ENCODE peak calls at places on chromosomes 13 and 19, in eight cellular contexts. Q is AG04450; I is stimulated activated CD8-positive, alpha-beta memory T cell treated with anti-CD3 and anti-CD28 coated beads, Interleukin-12 subunit alpha, Interleukin-12 subunit beta, amount 100 ng/mL, for 4 hours; T is lower lobe of right lung; U is thyroid gland; P is germinal center; X is brain microvascular endothelial cell; F is anterior cingulate cortex. S is an unnamed sample.

GRCh38 chr13:24802074-24802473 is 38.1 kb downstream of the RNF17 start:
- DNase-seq in T (no peak), X (no peak), Q (no peak), P (no peak), F (no peak), U (no peak), I (no peak), S (no peak)

GRCh38 chr19:43782311-43782660 is 1.5 kb upstream of the KCNN4 start:
- DNase-seq in X (no peak), F (no peak), U (no peak), Q (no peak), I (no peak), T (no peak), P (no peak), S (no peak)

GRCh38 chr13:26653310-26653709 is 95.8 kb downstream of the WASF3 start:
- DNase-seq in T (no peak), P (no peak), X (peak; percentile 13), F (no peak), U (no peak), Q (no peak), I (no peak), S (no peak)

GRCh38 chr13:106497079-106497478 is 38.4 kb downstream of the EFNB2 start:
- DNase-seq in T (no peak), P (no peak), Q (no peak), U (no peak), I (no peak), X (no peak), F (no peak), S (no peak)

GRCh38 chr19:6457958-6458694 is 1.5 kb downstream of the SLC25A23 start:
- DNase-seq in Q (no peak), X (no peak), P (peak; percentile 30), F (no peak), I (no peak), T (no peak), U (no peak), S (no peak)

GRCh38 chr19:45079911-45080469 is 930 bp downstream of the GEMIN7 start:
- DNase-seq in Q (no peak), X (no peak), T (no peak), U (no peak), I (no peak), P (no peak), F (no peak), S (no peak)

GRCh38 chr13:42007844-42008243 is 40.6 kb upstream of the DGKH start:
- DNase-seq in U (no peak), F (no peak), T (no peak), I (no peak), X (peak; percentile 14), Q (peak; percentile 20), P (no peak), S (no peak)

GRCh38 chr13:109652536-109652935 is 133.8 kb downstream of the IRS2 start:
- DNase-seq in I (no peak), P (no peak), F (no peak), Q (no peak), T (no peak), U (no peak), X (peak; percentile 11), S (no peak)

GRCh38 chr19:30208661-30209060 is 163.5 kb upstream of the ZNF536 start:
- DNase-seq in X (no peak), U (no peak), T (no peak), F (no peak), P (no peak), I (no peak), Q (no peak), S (no peak)

GRCh38 chr13:50589139-50589538 is 254.4 kb downstream of the DLEU7 start:
- DNase-seq in Q (peak; percentile 65), P (no peak), U (peak; percentile 23), T (no peak), X (peak; percentile 94), I (no peak), F (no peak), S (no peak)

GRCh38 chr19:13260883-13261653 is 110.9 kb downstream of the IER2 start:
- DNase-seq in U (no peak), X (peak; percentile 89), F (no peak), Q (peak; percentile 54), T (no peak), I (no peak), P (no peak), S (no peak)

GRCh38 chr13:99689955-99690354 is 188.7 kb downstream of the TM9SF2 start:
- DNase-seq in P (no peak), X (no peak), F (no peak), I (no peak), Q (no peak), U (peak; percentile 61), T (no peak), S (no peak)

GRCh38 chr19:7987084-7987768 is 18.2 kb downstream of the ELAVL1 start:
- DNase-seq in I (no peak), F (no peak), Q (no peak), P (no peak), T (no peak), U (no peak), X (no peak), S (no peak)

GRCh38 chr19:7783991-7784421 is 21.0 kb downstream of the CLEC4M start:
- DNase-seq in T (no peak), I (no peak), F (no peak), P (no peak), X (peak; percentile 7), U (no peak), Q (peak; percentile 8), S (no peak)

GRCh38 chr19:11092181-11092538 is 2.9 kb downstream of the LDLR start:
- DNase-seq in Q (no peak), X (peak; percentile 67), P (no peak), U (no peak), T (no peak), I (no peak), F (no peak), S (no peak)

GRCh38 chr13:111513766-111514611 is 193.5 kb downstream of the TEX29 start:
- DNase-seq in T (no peak), Q (no peak), X (no peak), U (no peak), I (no peak), P (no peak), F (no peak), S (no peak)

GRCh38 chr19:39916851-39917396 is 17.5 kb downstream of the FCGBP start:
- DNase-seq in X (no peak), U (no peak), I (no peak), Q (no peak), T (no peak), P (no peak), F (no peak), S (no peak)

GRCh38 chr13:102940143-102940542 is 94.3 kb downstream of the ERCC5 start:
- DNase-seq in T (no peak), Q (no peak), I (no peak), F (no peak), P (no peak), U (no peak), X (no peak), S (no peak)

GRCh38 chr13:26929971-26930730 is 169.6 kb upstream of the GPR12 start:
- DNase-seq in Q (peak; percentile 18), U (peak; percentile 47), P (peak; percentile 80), T (peak; percentile 69), X (peak; percentile 55), I (peak; percentile 43), F (peak; percentile 73), S (peak; percentile 41)

GRCh38 chr13:113349050-113349449 is 14.9 kb downstream of the GRTP1 start:
- DNase-seq in Q (no peak), P (no peak), T (peak; percentile 6), F (no peak), I (no peak), U (no peak), X (no peak), S (no peak)

GRCh38 chr19:16628183-16628983 is at the start of gene MED26:
- DNase-seq in I (peak; percentile 95), Q (peak; percentile 84), U (peak; percentile 93), P (peak; percentile 98), F (peak; percentile 89), X (peak; percentile 83), T (peak; percentile 96), S (peak; percentile 94)

GRCh38 chr13:43110658-43111057 is 87.3 kb downstream of the DNAJC15 start:
- DNase-seq in Q (no peak), T (no peak), X (no peak), F (no peak), P (no peak), U (no peak), I (no peak), S (no peak)

GRCh38 chr13:30892966-30893365 is 13.1 kb upstream of the MEDAG start:
- DNase-seq in X (peak; percentile 83), Q (no peak), F (no peak), I (no peak), U (peak; percentile 14), T (no peak), P (peak; percentile 14), S (no peak)

GRCh38 chr13:28559636-28560259 is 64.8 kb upstream of the FLT1 start:
- DNase-seq in F (no peak), X (no peak), I (no peak), U (no peak), T (no peak), P (no peak), Q (no peak), S (no peak)

GRCh38 chr19:13078897-13079541 is 23.6 kb downstream of the LYL1 start:
- DNase-seq in U (peak; percentile 63), F (no peak), P (no peak), Q (no peak), I (no peak), X (no peak), T (no peak), S (no peak)

GRCh38 chr19:10805075-10805757 is 30.8 kb downstream of the TMED1 start:
- DNase-seq in P (no peak), I (no peak), X (no peak), U (no peak), F (no peak), Q (no peak), T (peak; percentile 70), S (no peak)

GRCh38 chr19:49362048-49362925 is at the start of gene TEAD2:
- DNase-seq in U (peak; percentile 57), I (no peak), F (no peak), Q (no peak), T (peak; percentile 72), P (peak; percentile 24), X (peak; percentile 24), S (no peak)

GRCh38 chr13:24648271-24648670 is 31.9 kb upstream of the ATP12A start:
- DNase-seq in P (no peak), X (no peak), U (no peak), T (no peak), Q (no peak), I (no peak), F (no peak), S (no peak)

GRCh38 chr13:93183302-93183701 is 43.3 kb upstream of the GPC6 start:
- DNase-seq in Q (no peak), P (no peak), U (no peak), T (no peak), I (no peak), F (no peak), X (no peak), S (no peak)

GRCh38 chr19:18112989-18113478 is 15.5 kb downstream of the MAST3 start:
- DNase-seq in I (peak; percentile 57), U (peak; percentile 84), P (peak; percentile 67), F (peak; percentile 67), T (peak; percentile 89), Q (no peak), X (peak; percentile 73), S (peak; percentile 68)

GRCh38 chr13:49454388-49455015 is 10.4 kb downstream of the SETDB2 start:
- DNase-seq in F (no peak), P (peak; percentile 14), X (no peak), I (no peak), Q (peak; percentile 77), T (no peak), U (no peak), S (no peak)